ENCODE peak calls at places on chromosome 15, in nine cellular contexts. E is heart left ventricle, G is breast epithelium, X is body of pancreas, R is HepG2, T is ovary, C is transverse colon, P is upper lobe of left lung, U is endothelial cell of umbilical vein. W is an unnamed sample.

GRCh38 chr15:66797921-66798320 is 95.9 kb downstream of the SMAD6 start:
- DNase-seq in T (no peak), X (no peak), P (peak; percentile 1), E (no peak), G (no peak), R (no peak), U (no peak), C (no peak), W (no peak)

GRCh38 chr15:50380089-50380488 is 25.1 kb upstream of the GABPB1 start:
- DNase-seq in G (no peak), X (no peak), U (no peak), T (no peak), C (no peak), R (no peak), P (no peak), E (no peak), W (no peak)

GRCh38 chr15:66565731-66566130 is at the start of gene LCTL:
- DNase-seq in C (no peak), T (no peak), X (no peak), R (peak; percentile 58), U (no peak), G (no peak), P (no peak), E (no peak), W (no peak)

GRCh38 chr15:78389356-78389755 is 48.7 kb upstream of the IREB2 start:
- DNase-seq in R (no peak), U (no peak), G (no peak), P (no peak), X (no peak), E (no peak), C (no peak), T (no peak), W (no peak)

GRCh38 chr15:80669599-80670273 is 25.4 kb upstream of the ABHD17C start:
- DNase-seq in G (no peak), T (no peak), C (no peak), U (no peak), P (no peak), R (no peak), X (no peak), E (no peak), W (no peak)

GRCh38 chr15:101112336-101113113 is 139.3 kb downstream of the CHSY1 start:
- DNase-seq in C (no peak), G (peak; percentile 72), E (no peak), U (no peak), X (no peak), P (no peak), T (no peak), R (no peak), W (no peak)

GRCh38 chr15:63000706-63001105 is 41.8 kb upstream of the TPM1 start:
- DNase-seq in U (no peak), T (no peak), C (no peak), X (no peak), E (peak; percentile 48), G (no peak), P (no peak), R (no peak), W (no peak)

GRCh38 chr15:43376017-43376705 is 5.3 kb downstream of the TUBGCP4 start:
- DNase-seq in T (no peak), R (peak; percentile 45), E (no peak), X (peak; percentile 25), U (peak; percentile 21), C (peak; percentile 17), G (no peak), P (no peak), W (no peak)

GRCh38 chr15:70164910-70165791 is 67.4 kb upstream of the TLE3 start:
- DNase-seq in P (no peak), R (peak; percentile 25), C (no peak), X (peak; percentile 87), U (no peak), G (no peak), T (no peak), E (peak; percentile 52), W (no peak)

GRCh38 chr15:29821416-29822099 is 710 bp downstream of the TJP1 start:
- DNase-seq in X (peak; percentile 91), C (peak; percentile 83), U (peak; percentile 89), G (peak; percentile 70), R (peak; percentile 74), T (peak; percentile 63), P (peak; percentile 85), E (peak; percentile 89), W (peak; percentile 49)

GRCh38 chr15:40844543-40844981 is 714 bp downstream of the SPINT1 start:
- DNase-seq in R (no peak), T (no peak), U (no peak), E (no peak), C (peak; percentile 39), X (peak; percentile 56), P (peak; percentile 36), G (no peak), W (no peak)

GRCh38 chr15:40845036-40845435 is 1.2 kb downstream of the SPINT1 start:
- DNase-seq in U (no peak), R (no peak), E (no peak), T (no peak), G (no peak), X (no peak), P (peak; percentile 38), C (no peak), W (no peak)

GRCh38 chr15:40845511-40846284 is 1.9 kb downstream of the SPINT1 start:
- DNase-seq in C (peak; percentile 87), T (no peak), R (peak; percentile 86), G (peak; percentile 93), X (peak; percentile 93), P (peak; percentile 87), U (no peak), E (no peak), W (no peak)

GRCh38 chr15:40846846-40847224 is 3.0 kb downstream of the SPINT1 start:
- DNase-seq in U (no peak), X (no peak), P (peak; percentile 37), T (no peak), R (no peak), E (no peak), C (peak; percentile 42), G (no peak), W (no peak)

GRCh38 chr15:40847225-40847961 is 3.5 kb downstream of the SPINT1 start:
- DNase-seq in E (peak; percentile 46), X (peak; percentile 78), P (peak; percentile 93), U (no peak), T (no peak), R (peak; percentile 72), G (peak; percentile 82), C (peak; percentile 92), W (no peak)
- TF ChIP-seq POLR2A in E (no peak), X (peak; percentile 33), P (peak; percentile 49), U (no peak), T (no peak), R (no peak), G (no peak), C (peak; percentile 81), W (no peak)

DNA sequence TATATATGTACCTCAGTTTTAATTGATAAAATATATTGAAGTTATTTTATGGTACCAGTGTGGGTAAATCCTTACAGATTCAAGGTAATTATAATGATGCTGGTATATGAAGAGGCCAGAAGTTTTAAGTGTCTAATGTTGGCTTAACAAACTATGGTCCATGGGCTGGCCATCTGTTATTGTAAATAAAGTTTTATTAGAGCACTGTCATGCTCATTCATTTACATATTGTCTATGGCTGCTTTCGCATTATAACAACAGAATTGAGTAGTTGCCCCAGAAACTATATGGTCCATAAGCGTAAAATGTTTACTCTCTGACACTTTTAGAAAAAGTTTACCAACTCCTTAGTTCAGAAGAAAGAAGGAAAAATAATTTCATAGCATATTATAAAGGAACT is 67.9 kb downstream of the MEF2A start:
- DNase-seq in X (no peak), E (no peak), G (no peak), C (no peak), U (no peak), R (no peak), T (no peak), P (no peak), W (no peak)
- H3K9me3 ChIP-seq in X (no peaks in the 10 kb centered on the region), E (no peaks in the 10 kb centered on the region), G (no peaks in the 10 kb centered on the region), C (no peaks in the 10 kb centered on the region), U (no peaks in the 10 kb centered on the region), R (peaks cover 5% of the 10 kb centered on the region), T (no peaks in the 10 kb centered on the region), P (no peaks in the 10 kb centered on the region), W (no peaks in the 10 kb centered on the region)

GRCh38 chr15:68228971-68229385 is 550 bp downstream of the CLN6 start:
- DNase-seq in C (no peak), T (peak; percentile 29), U (no peak), G (no peak), X (no peak), P (no peak), E (no peak), R (no peak), W (no peak)

GRCh38 chr15:68231102-68231818 is 1.7 kb upstream of the CLN6 start:
- DNase-seq in P (no peak), X (no peak), G (no peak), T (no peak), E (no peak), U (no peak), C (no peak), R (no peak), W (no peak)

GRCh38 chr15:68228143-68228970 is 1.2 kb downstream of the CLN6 start:
- DNase-seq in E (no peak), C (no peak), X (no peak), T (no peak), G (no peak), U (peak; percentile 18), P (no peak), R (no peak), W (no peak)

GRCh38 chr15:68230157-68231100 is 901 bp upstream of the CLN6 start:
- DNase-seq in G (no peak), C (peak; percentile 30), T (peak; percentile 44), P (no peak), R (no peak), U (peak; percentile 9), E (no peak), X (peak; percentile 34), W (no peak)

DNA sequence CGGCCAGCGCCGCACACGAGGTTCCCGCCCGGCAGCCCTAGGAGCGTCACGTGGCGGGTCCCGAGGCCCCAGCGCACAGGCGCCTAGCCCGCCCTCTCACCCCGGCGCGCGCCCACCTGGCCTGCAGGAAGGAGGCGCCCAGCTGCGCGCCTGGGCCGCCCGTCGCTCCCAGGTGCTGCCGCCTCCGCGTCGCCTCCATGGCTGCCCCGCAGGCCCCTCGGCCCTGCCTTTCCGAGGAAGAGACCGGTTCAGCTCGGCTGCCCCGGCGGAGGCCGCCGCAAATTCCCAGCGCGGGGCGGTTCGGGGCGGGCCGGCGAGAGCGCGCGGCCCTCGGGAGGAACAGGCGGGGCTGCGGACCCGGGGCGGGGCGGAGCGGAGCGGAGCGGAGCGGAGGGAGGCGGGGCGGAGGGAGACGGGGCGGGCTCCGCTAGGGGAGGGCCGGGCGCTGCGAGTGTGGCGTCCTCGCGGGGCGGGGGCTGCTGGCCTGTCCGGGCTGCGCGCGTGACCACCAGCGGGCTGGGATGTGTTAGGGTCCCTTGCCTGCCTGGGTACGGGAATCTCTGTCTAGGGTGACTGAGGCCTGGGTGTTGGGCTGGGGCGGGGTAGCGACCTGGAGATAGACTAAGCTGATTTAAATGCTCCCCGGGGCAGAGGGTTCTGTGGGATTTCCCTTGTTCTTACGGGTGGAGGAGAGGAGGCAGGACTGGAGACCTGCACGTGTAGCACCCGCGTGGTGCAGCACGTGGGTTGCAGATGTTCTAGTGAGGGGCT is at the start of gene CLN6:
- DNase-seq in E (peak; percentile 82), R (peak; percentile 59), X (peak; percentile 81), G (peak; percentile 60), U (peak; percentile 80), T (peak; percentile 83), C (peak; percentile 87), P (peak; percentile 88), W (peak; percentile 63)
- TF ChIP-seq POLR2A in E (no peak), R (peak; percentile 70), X (peak; percentile 50), G (no peak), U (peak; percentile 67), T (no peak), C (peak; percentile 41), P (peak; percentile 70), W (peak; percentile 57)

GRCh38 chr15:76335129-76335850 is 1.3 kb upstream of the ISL2 start:
- DNase-seq in E (no peak), U (no peak), T (no peak), P (no peak), R (no peak), C (no peak), X (no peak), G (no peak), W (no peak)
- H3K9me3 ChIP-seq in E (no peaks in the 10 kb centered on the region), U (no peaks in the 10 kb centered on the region), T (no peaks in the 10 kb centered on the region), P (no peaks in the 10 kb centered on the region), R (no peaks in the 10 kb centered on the region), C (no peaks in the 10 kb centered on the region), X (no peaks in the 10 kb centered on the region), G (no peaks in the 10 kb centered on the region), W (no peaks in the 10 kb centered on the region)

W was measured in tibial nerve.